ENCODE peak calls at places on chromosomes 2 and 18, in seven cellular contexts. A is mesenchymal stem cell, Y is left ventricle myocardium inferior, I is lower lobe of right lung, Q is tibial nerve, S is SK-N-SH, W is GM06990. T is an unnamed sample. For H3K36me3 and H3K27me3, the result is how much of the 10 kb centered on the place peaks cover.

GRCh38 chr2:15259356-15259756 is 301.8 kb downstream of the NBAS start:
- DNase-seq in S (no peak), Y (no peak), A (no peak), I (no peak), W (no peak), Q (no peak), T (no peak)

GRCh38 chr2:74587664-74588277 is 33.3 kb downstream of the DOK1 start:
- DNase-seq in Y (peak), S (peak), Q (peak), A (peak), W (peak), I (peak), T (peak)

GRCh38 chr2:103284750-103285149 is 522.9 kb downstream of the TMEM182 start:
- DNase-seq in I (no peak), A (no peak), Y (no peak), S (no peak), Q (no peak), W (no peak), T (no peak)

GRCh38 chr2:109238580-109238979 is 109.6 kb downstream of the SH3RF3 start:
- DNase-seq in S (no peak), I (peak), Q (no peak), Y (peak), W (peak), A (peak), T (peak)

GRCh38 chr18:73670536-73670935 is 477.1 kb downstream of the FBXO15 start:
- DNase-seq in A (no peak), Y (no peak), I (no peak), S (no peak), Q (no peak), W (peak), T (peak)

GRCh38 chr2:181589779-181590178 is 67.1 kb downstream of the CERKL start:
- DNase-seq in W (no peak), S (no peak), I (no peak), Q (no peak), A (no peak), Y (no peak), T (peak)

GRCh38 chr2:111202266-111203040 is 81.7 kb downstream of the BCL2L11 start:
- DNase-seq in Y (no peak), I (no peak), S (no peak), W (no peak), A (peak), Q (no peak), T (peak)

GRCh38 chr2:85053802-85054201 is 79.4 kb upstream of the TCF7L1 start:
- DNase-seq in Y (no peak), Q (no peak), I (no peak), A (peak), S (no peak), W (no peak), T (peak)

GRCh38 chr2:175640655-175641054 is 361.4 kb downstream of the LNPK start:
- DNase-seq in Q (no peak), Y (no peak), W (no peak), S (no peak), I (no peak), A (no peak), T (no peak)

GRCh38 chr2:179812501-179812900 is 48.9 kb downstream of the ZNF385B start:
- DNase-seq in S (no peak), I (no peak), A (no peak), W (no peak), Y (no peak), Q (no peak), T (peak)

GRCh38 chr2:161166538-161167409 is 6.5 kb downstream of the TANK start:
- DNase-seq in W (peak), Q (no peak), Y (no peak), A (no peak), S (no peak), I (no peak), T (peak)

GRCh38 chr2:203225423-203226039 is 13.3 kb upstream of the CYP20A1 start:
- DNase-seq in S (no peak), W (no peak), I (no peak), A (peak), Q (no peak), Y (no peak), T (peak)

GRCh38 chr18:8478166-8478967 is 130.9 kb upstream of the RAB12 start:
- DNase-seq in W (peak), S (peak), A (peak), Q (no peak), Y (peak), I (peak), T (peak)

GRCh38 chr18:78304199-78304826 is 675.3 kb upstream of the SALL3 start:
- DNase-seq in Q (no peak), S (peak), W (no peak), Y (no peak), A (no peak), I (no peak), T (no peak)

GRCh38 chr2:172313715-172314341 is 113.6 kb upstream of the ITGA6 start:
- DNase-seq in I (no peak), S (no peak), Y (no peak), A (no peak), W (no peak), Q (no peak), T (no peak)

GRCh38 chr18:63823516-63824219 is 48.5 kb downstream of the SERPINB7 start:
- DNase-seq in A (peak), W (no peak), S (peak), Y (peak), Q (no peak), I (peak), T (peak)

GRCh38 chr2:164091673-164092072 is 355.9 kb upstream of the FIGN start:
- DNase-seq in A (no peak), W (no peak), Y (no peak), S (no peak), Q (no peak), I (no peak), T (no peak)

GRCh38 chr2:164090533-164090932 is 354.7 kb upstream of the FIGN start:
- DNase-seq in Q (no peak), I (no peak), W (no peak), A (no peak), Y (no peak), S (no peak), T (no peak)
- H3K36me3 ChIP-seq in Q (under half), I (under half), W (under half), A (under half), Y (under half), S (under half), T (under half)

GRCh38 chr18:907171-907879 is 2.7 kb downstream of the ADCYAP1 start:
- DNase-seq in Q (no peak), Y (no peak), S (peak), W (no peak), I (peak), A (no peak), T (no peak)

GRCh38 chr18:904135-905090 is at the start of gene ADCYAP1:
- DNase-seq in S (peak), W (no peak), I (no peak), A (peak), Y (no peak), Q (no peak), T (no peak)

GRCh38 chr18:905307-905947 is 756 bp downstream of the ADCYAP1 start:
- DNase-seq in Y (no peak), I (no peak), W (no peak), S (peak), A (no peak), Q (no peak), T (no peak)

GRCh38 chr18:906416-907170 is 1.9 kb downstream of the ADCYAP1 start:
- DNase-seq in Q (no peak), S (peak), W (no peak), Y (no peak), A (no peak), I (no peak), T (no peak)

DNA sequence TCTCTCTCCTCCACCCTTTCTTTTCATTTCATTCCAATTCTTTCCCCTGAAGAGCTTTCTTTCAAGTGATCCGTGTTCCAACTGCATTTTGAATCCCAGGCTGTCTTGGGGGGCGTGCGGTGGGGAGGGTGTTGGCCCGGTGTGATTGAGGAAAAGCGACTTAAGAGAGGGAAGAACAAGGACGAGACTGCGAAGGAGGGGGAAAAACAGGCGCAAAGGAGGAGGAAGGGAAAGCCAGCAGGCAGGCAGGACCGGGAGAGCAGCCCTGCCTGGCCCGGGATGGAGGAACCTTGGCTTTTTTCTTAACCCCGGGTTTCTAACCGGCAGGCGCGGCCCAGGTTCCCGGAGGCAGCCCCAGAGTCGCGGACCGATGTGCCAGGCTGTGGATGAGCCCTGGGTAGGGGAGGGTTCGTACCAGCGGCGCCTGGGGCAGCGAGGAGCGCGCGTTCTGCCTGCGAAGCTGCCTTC is 1.3 kb downstream of the ADCYAP1 start:
- DNase-seq in Q (no peak), Y (no peak), A (no peak), W (no peak), I (no peak), S (peak), T (no peak)
- H3K27me3 ChIP-seq in Q (half or more), Y (half or more), A (half or more), W (under half), I (half or more), S (half or more), T (under half)

GRCh38 chr2:186496401-186496800 is 10.3 kb downstream of the ZC3H15 start:
- DNase-seq in Q (no peak), Y (no peak), W (no peak), S (no peak), A (no peak), I (no peak), T (peak)
- H3K36me3 ChIP-seq in Q (under half), Y (under half), W (under half), S (half or more), A (half or more), I (half or more), T (under half)

DNA sequence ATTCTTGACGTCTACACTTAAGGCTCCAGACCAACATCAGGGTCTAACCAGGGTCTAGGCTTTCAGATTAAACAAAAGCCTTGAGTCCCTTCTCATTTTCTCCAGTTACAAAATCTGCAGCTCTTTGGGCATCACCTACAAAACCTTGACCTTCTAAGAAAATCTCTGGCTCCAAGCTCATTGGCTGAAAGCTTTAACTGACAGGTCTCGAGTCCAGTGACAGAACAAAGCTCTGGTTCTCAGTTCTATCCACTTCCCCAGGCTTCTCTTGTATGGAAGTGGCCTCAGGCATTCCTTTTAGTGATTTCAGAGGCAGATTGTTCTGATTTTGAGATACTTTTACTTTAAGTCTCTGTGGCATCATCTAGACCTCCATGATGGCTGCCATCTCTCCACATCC is 11.3 kb downstream of the SIX2 start:
- DNase-seq in S (no peak), I (no peak), W (no peak), A (no peak), Y (no peak), Q (no peak), T (no peak)
- H3K27me3 ChIP-seq in S (under half), I (half or more), W (under half), A (under half), Y (half or more), Q (half or more), T (under half)

GRCh38 chr2:231259104-231259503 is 60.7 kb downstream of the ARMC9 start:
- DNase-seq in S (no peak), A (no peak), Q (no peak), Y (no peak), I (no peak), W (no peak), T (no peak)

GRCh38 chr2:231258696-231259095 is 60.3 kb downstream of the ARMC9 start:
- DNase-seq in A (no peak), S (no peak), I (no peak), W (no peak), Y (no peak), Q (no peak), T (no peak)

GRCh38 chr2:231260442-231260841 is 62.0 kb downstream of the ARMC9 start:
- DNase-seq in I (no peak), Y (no peak), A (peak), W (no peak), Q (no peak), S (no peak), T (no peak)

GRCh38 chr2:231257763-231258162 is 59.3 kb downstream of the ARMC9 start:
- DNase-seq in Y (no peak), W (no peak), Q (no peak), A (no peak), I (no peak), S (no peak), T (no peak)

DNA sequence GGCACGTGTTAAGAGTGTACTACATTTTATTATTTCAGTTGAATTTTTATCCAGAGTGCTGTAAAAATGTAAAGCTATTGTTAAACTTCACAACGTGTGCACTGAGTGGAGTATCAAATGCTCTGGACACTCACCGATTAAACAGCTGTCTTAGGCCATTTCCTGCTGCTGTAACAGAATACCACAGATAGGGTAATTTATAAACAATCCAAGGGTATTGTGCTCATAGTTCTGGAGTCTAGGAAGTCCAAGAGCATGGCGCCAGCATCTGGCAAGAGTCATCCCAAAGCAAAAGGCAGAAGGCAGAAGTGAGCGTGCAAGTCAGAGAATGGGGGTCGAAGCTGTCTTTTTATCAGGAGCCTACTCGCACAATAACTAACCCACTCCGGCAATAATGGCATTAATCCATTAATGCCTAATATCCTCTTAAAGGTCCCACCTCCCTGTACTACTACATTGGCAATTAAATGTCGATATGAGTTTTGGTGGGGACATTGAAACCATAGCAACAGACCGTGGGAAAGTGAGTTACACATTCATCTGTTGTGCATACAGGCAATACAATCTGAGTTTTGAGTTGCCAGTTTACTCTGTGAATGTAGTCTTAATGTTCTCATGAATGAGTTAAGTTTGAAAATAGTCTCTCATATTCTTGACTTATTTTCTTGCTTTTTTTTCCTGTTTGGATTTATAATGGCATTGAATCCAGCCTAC is 64.8 kb downstream of the ARMC9 start:
- DNase-seq in Q (no peak), A (peak), S (no peak), Y (no peak), W (no peak), I (no peak), T (no peak)
- H3K36me3 ChIP-seq in Q (under half), A (half or more), S (under half), Y (under half), W (under half), I (under half), T (under half)

GRCh38 chr2:63052411-63053234 is 2.0 kb downstream of the OTX1 start:
- DNase-seq in S (peak), Q (no peak), W (peak), A (peak), Y (no peak), I (no peak), T (no peak)
- H3K27me3 ChIP-seq in S (under half), Q (half or more), W (under half), A (half or more), Y (half or more), I (half or more), T (under half)

DNA sequence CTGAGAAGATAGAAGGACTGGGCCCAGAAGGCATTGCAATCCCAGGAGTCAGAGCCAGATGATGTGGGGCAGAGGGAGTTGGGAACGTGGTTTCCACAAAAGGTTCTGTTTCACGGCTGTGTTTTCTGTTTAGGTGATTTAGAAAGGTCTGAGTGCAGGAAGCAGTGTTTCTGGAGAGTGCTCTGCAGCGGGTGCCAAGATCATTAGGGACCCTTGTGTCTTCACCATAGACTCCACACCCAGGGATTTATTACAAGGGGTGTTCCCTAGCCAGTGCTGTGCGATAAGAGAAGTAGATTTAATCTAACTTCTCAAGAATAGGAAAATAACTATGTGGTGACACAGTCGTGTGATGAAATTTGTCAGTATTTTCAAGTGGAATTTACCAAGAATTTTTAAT is 221.1 kb upstream of the TPO start:
- DNase-seq in W (no peak), Y (no peak), Q (no peak), I (no peak), A (no peak), S (no peak), T (no peak)
- H3K36me3 ChIP-seq in W (under half), Y (under half), Q (under half), I (under half), A (under half), S (under half), T (under half)

T was measured in bronchial epithelial cell.